ENCODE peak calls at places on chromosome 19, in six cellular contexts. One of them, this sample, is unnamed.

GRCh38 chr19:6466526-6467248 is 2.6 kb downstream of the CRB3 start:
- DNase-seq in foreskin keratinocyte: no peak
- DNase-seq in uterus: no peak
- DNase-seq in tibial artery: no peak
- DNase-seq in suprapubic skin: no peak
- DNase-seq in endodermal cell: no peak
- DNase-seq in this sample: no peak

GRCh38 chr19:41530761-41531301 is 45.1 kb upstream of the CEACAM21 start:
- DNase-seq in foreskin keratinocyte: no peak
- DNase-seq in endodermal cell: no peak
- DNase-seq in suprapubic skin: no peak
- DNase-seq in tibial artery: peak; percentile 67
- DNase-seq in uterus: no peak
- DNase-seq in this sample: no peak

GRCh38 chr19:17555929-17556813 is 722 bp downstream of the COLGALT1 start:
- DNase-seq in endodermal cell: peak; percentile 82
- DNase-seq in suprapubic skin: no peak
- DNase-seq in foreskin keratinocyte: no peak
- DNase-seq in tibial artery: peak; percentile 80
- DNase-seq in uterus: peak; percentile 55
- DNase-seq in this sample: no peak

GRCh38 chr19:28399187-28399586 is 813.8 kb downstream of the UQCRFS1 start:
- DNase-seq in suprapubic skin: no peak
- DNase-seq in endodermal cell: no peak
- DNase-seq in tibial artery: no peak
- DNase-seq in uterus: no peak
- DNase-seq in foreskin keratinocyte: no peak
- DNase-seq in this sample: no peak

GRCh38 chr19:48524728-48525127 is 13.1 kb upstream of the LMTK3 start:
- DNase-seq in endodermal cell: no peak
- DNase-seq in suprapubic skin: no peak
- DNase-seq in foreskin keratinocyte: no peak
- DNase-seq in uterus: no peak
- DNase-seq in tibial artery: no peak
- DNase-seq in this sample: no peak

GRCh38 chr19:10687518-10688288 is 13.5 kb upstream of the QTRT1 start:
- DNase-seq in tibial artery: no peak
- DNase-seq in foreskin keratinocyte: no peak
- DNase-seq in suprapubic skin: no peak
- DNase-seq in uterus: no peak
- DNase-seq in endodermal cell: no peak
- DNase-seq in this sample: no peak

GRCh38 chr19:15249912-15250634 is 17.8 kb upstream of the EPHX3 start:
- DNase-seq in endodermal cell: no peak
- DNase-seq in uterus: peak; percentile 78
- DNase-seq in suprapubic skin: no peak
- DNase-seq in tibial artery: peak; percentile 95
- DNase-seq in foreskin keratinocyte: no peak
- DNase-seq in this sample: no peak

GRCh38 chr19:11191273-11191755 is 6.0 kb downstream of the KANK2 start:
- DNase-seq in foreskin keratinocyte: no peak
- DNase-seq in tibial artery: peak; percentile 89
- DNase-seq in suprapubic skin: peak; percentile 91
- DNase-seq in endodermal cell: peak; percentile 63
- DNase-seq in uterus: peak; percentile 68
- DNase-seq in this sample: no peak

GRCh38 chr19:18007939-18008673 is at the start of gene ARRDC2:
- DNase-seq in tibial artery: peak; percentile 96
- DNase-seq in foreskin keratinocyte: peak; percentile 57
- DNase-seq in uterus: peak; percentile 88
- DNase-seq in endodermal cell: peak; percentile 96
- DNase-seq in suprapubic skin: peak; percentile 96
- DNase-seq in this sample: peak; percentile 87

GRCh38 chr19:6215701-6216235 is 64.0 kb downstream of the MLLT1 start:
- DNase-seq in endodermal cell: no peak
- DNase-seq in foreskin keratinocyte: no peak
- DNase-seq in uterus: peak; percentile 22
- DNase-seq in tibial artery: no peak
- DNase-seq in suprapubic skin: no peak
- DNase-seq in this sample: peak; percentile 45

GRCh38 chr19:51195316-51195586 is 29.6 kb upstream of the CD33 start:
- DNase-seq in tibial artery: no peak
- DNase-seq in foreskin keratinocyte: no peak
- DNase-seq in suprapubic skin: no peak
- DNase-seq in endodermal cell: no peak
- DNase-seq in uterus: no peak
- DNase-seq in this sample: no peak

GRCh38 chr19:3397266-3398022 is 31.1 kb downstream of the NFIC start:
- DNase-seq in foreskin keratinocyte: no peak
- DNase-seq in endodermal cell: peak; percentile 66
- DNase-seq in suprapubic skin: peak; percentile 80
- DNase-seq in uterus: no peak
- DNase-seq in tibial artery: no peak
- DNase-seq in this sample: no peak

GRCh38 chr19:36151144-36152051 is 849 bp downstream of the COX7A1 start:
- DNase-seq in endodermal cell: peak; percentile 71
- DNase-seq in uterus: peak; percentile 68
- DNase-seq in tibial artery: peak; percentile 90
- DNase-seq in foreskin keratinocyte: no peak
- DNase-seq in suprapubic skin: peak; percentile 85
- DNase-seq in this sample: no peak

GRCh38 chr19:11092181-11092538 is 2.9 kb downstream of the LDLR start:
- DNase-seq in uterus: no peak
- DNase-seq in foreskin keratinocyte: no peak
- DNase-seq in endodermal cell: no peak
- DNase-seq in tibial artery: no peak
- DNase-seq in suprapubic skin: no peak
- DNase-seq in this sample: no peak

GRCh38 chr19:48635966-48636858 is 967 bp downstream of the DBP start:
- DNase-seq in tibial artery: peak; percentile 83
- DNase-seq in endodermal cell: peak; percentile 62
- DNase-seq in uterus: peak; percentile 66
- DNase-seq in foreskin keratinocyte: no peak
- DNase-seq in suprapubic skin: no peak
- DNase-seq in this sample: no peak

GRCh38 chr19:8580710-8581281 is 3.6 kb upstream of the MYO1F start:
- DNase-seq in endodermal cell: peak; percentile 96
- DNase-seq in suprapubic skin: peak; percentile 89
- DNase-seq in foreskin keratinocyte: no peak
- DNase-seq in tibial artery: peak; percentile 87
- DNase-seq in uterus: peak; percentile 84
- DNase-seq in this sample: no peak

GRCh38 chr19:41626278-41626677 is 596 bp downstream of the CEACAM4 start:
- DNase-seq in tibial artery: no peak
- DNase-seq in endodermal cell: no peak
- DNase-seq in uterus: no peak
- DNase-seq in suprapubic skin: no peak
- DNase-seq in foreskin keratinocyte: no peak
- DNase-seq in this sample: no peak

GRCh38 chr19:12695997-12696365 is 450 bp downstream of the FBXW9 start:
- DNase-seq in tibial artery: no peak
- DNase-seq in suprapubic skin: no peak
- DNase-seq in foreskin keratinocyte: no peak
- DNase-seq in uterus: no peak
- DNase-seq in endodermal cell: no peak
- DNase-seq in this sample: no peak

GRCh38 chr19:51071006-51071405 is 6.1 kb upstream of the KLK13 start:
- DNase-seq in tibial artery: no peak
- DNase-seq in foreskin keratinocyte: no peak
- DNase-seq in uterus: no peak
- DNase-seq in suprapubic skin: no peak
- DNase-seq in endodermal cell: no peak
- DNase-seq in this sample: no peak

DNA sequence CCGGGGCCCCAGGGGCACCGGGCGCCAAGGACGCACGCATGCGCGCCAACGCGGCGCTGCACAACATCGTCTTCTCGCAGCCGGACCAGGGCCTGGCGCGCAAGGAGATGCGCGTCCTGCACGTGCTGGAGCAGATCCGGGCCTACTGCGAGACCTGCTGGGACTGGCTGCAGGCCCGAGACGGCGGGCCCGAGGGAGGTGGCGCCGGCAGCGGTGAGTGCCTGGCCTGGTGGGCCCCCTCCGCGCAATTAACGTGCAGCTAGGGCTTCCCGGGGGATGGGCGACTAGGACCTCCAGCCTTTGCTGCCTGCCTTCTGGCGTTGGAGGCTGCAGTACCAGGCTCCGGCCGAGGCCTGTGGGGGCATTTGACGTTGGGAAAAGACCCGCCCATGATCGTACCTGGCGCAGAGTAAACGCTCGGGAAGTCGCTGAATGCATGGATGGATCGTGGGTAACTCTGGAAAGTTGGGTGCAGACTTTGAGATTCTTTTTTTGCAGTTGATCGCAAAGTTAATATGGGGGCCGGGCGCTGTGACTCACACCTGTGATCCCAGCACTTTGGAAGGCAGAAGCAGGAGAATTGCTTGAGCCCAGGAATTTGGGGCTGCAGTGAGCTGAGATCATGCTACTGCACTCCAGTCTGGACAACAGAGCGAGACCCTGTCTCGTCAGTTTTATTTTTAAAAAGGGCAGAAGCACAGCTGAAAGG is 7.3 kb downstream of the APC2 start:
- DNase-seq in suprapubic skin: no peak
- DNase-seq in foreskin keratinocyte: no peak
- DNase-seq in uterus: no peak
- DNase-seq in endodermal cell: peak; percentile 87
- DNase-seq in tibial artery: no peak
- DNase-seq in this sample: no peak
- TF ChIP-seq CTCF in suprapubic skin: no peak
- TF ChIP-seq CTCF in foreskin keratinocyte: no peak
- TF ChIP-seq CTCF in uterus: no peak
- TF ChIP-seq CTCF in endodermal cell: peak; percentile 57
- TF ChIP-seq CTCF in tibial artery: no peak
- TF ChIP-seq CTCF in this sample: no peak

DNA sequence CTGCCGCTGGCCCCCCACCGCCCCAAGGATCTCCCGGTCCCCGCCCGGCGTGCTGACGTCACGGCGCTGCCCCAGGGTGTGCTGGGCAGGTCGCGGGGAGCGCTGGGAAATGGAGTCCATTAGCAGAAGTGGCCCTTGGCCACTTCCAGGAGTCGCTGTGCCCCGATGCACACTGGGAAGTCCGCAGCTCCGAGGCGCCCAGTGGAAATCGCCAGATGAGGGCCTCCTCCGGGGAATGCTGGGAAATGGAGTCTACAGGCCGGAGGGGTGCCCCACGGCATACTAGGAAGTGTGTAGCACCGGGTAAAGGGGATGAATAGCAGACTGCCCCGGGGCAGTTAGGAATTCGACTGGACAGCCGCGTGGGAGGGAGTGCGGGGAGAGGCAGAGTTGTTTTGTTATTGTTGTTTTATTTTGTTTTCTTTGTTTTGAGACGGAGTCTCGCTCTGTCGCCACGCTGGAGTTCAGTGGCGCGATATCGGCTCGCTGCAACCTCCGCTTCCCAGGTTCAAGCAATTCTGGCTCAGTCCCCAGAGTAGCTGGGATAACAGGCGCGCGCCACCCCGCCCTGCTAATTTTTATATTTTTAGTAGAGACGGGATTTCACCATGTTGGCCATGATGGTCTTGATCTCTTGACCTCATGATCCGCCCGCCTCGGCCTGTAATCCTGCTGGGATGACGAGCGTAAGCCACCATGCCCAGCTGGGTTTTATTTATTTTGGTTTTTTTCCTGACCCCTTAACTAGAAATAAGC is at the start of gene PPP1R12C:
- DNase-seq in foreskin keratinocyte: peak; percentile 94
- DNase-seq in tibial artery: peak; percentile 99
- DNase-seq in suprapubic skin: peak; percentile 98
- DNase-seq in endodermal cell: peak; percentile 99
- DNase-seq in uterus: peak; percentile 98
- DNase-seq in this sample: peak; percentile 98
- H3K4me1 ChIP-seq in foreskin keratinocyte: no peaks in the 10 kb centered on the region
- H3K4me1 ChIP-seq in tibial artery: peaks cover 43% of the 10 kb centered on the region
- H3K4me1 ChIP-seq in suprapubic skin: peaks cover 48% of the 10 kb centered on the region
- H3K4me1 ChIP-seq in endodermal cell: no peaks in the 10 kb centered on the region
- H3K4me1 ChIP-seq in uterus: peaks cover 13% of the 10 kb centered on the region
- H3K4me1 ChIP-seq in this sample: peaks cover 10% of the 10 kb centered on the region

GRCh38 chr19:47102561-47103135 is 10.9 kb downstream of the ZC3H4 start:
- DNase-seq in endodermal cell: no peak
- DNase-seq in tibial artery: no peak
- DNase-seq in foreskin keratinocyte: no peak
- DNase-seq in suprapubic skin: no peak
- DNase-seq in uterus: no peak
- DNase-seq in this sample: no peak
- H3K27ac ChIP-seq in endodermal cell: no peak overlapping the region
- H3K27ac ChIP-seq in tibial artery: peak overlapping the region; percentile 41
- H3K27ac ChIP-seq in foreskin keratinocyte: no peak overlapping the region
- H3K27ac ChIP-seq in suprapubic skin: no peak overlapping the region
- H3K27ac ChIP-seq in uterus: no peak overlapping the region
- H3K27ac ChIP-seq in this sample: no peak overlapping the region

DNA sequence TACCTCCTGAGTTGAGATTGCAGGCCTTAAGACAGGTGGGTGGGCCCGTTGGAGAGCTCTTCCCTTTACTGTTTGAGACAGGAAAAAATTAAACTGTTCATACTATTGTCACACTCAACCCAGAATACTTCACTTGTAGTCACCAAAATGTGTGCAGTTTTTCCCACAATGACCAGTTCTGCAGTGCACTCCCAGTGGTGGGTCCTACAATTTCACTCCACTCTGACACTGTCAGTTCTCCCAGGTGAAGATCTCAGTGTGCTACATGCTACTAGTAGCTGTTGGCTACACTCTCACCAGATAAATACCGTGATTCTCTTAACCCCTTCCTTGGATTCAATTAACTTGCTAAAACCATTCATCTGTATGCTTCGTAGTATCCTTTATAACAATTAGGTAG is 2.9 kb downstream of the ZNF665 start:
- DNase-seq in suprapubic skin: no peak
- DNase-seq in endodermal cell: no peak
- DNase-seq in foreskin keratinocyte: no peak
- DNase-seq in tibial artery: no peak
- DNase-seq in uterus: no peak
- DNase-seq in this sample: no peak
- TF ChIP-seq CTCF in suprapubic skin: no peak
- TF ChIP-seq CTCF in endodermal cell: no peak
- TF ChIP-seq CTCF in foreskin keratinocyte: no peak
- TF ChIP-seq CTCF in tibial artery: no peak
- TF ChIP-seq CTCF in uterus: no peak
- TF ChIP-seq CTCF in this sample: no peak

GRCh38 chr19:34276614-34277013 is 22.3 kb downstream of the GARRE1 start:
- DNase-seq in uterus: no peak
- DNase-seq in tibial artery: no peak
- DNase-seq in foreskin keratinocyte: no peak
- DNase-seq in endodermal cell: no peak
- DNase-seq in suprapubic skin: no peak
- DNase-seq in this sample: no peak
- H3K4me1 ChIP-seq in uterus: no peaks in the 10 kb centered on the region
- H3K4me1 ChIP-seq in tibial artery: peaks cover 58% of the 10 kb centered on the region
- H3K4me1 ChIP-seq in foreskin keratinocyte: peaks cover 7% of the 10 kb centered on the region
- H3K4me1 ChIP-seq in endodermal cell: peaks cover 11% of the 10 kb centered on the region
- H3K4me1 ChIP-seq in suprapubic skin: peaks cover 22% of the 10 kb centered on the region
- H3K4me1 ChIP-seq in this sample: peaks cover 14% of the 10 kb centered on the region

GRCh38 chr19:13953021-13953531 is 767 bp downstream of the DCAF15 start:
- DNase-seq in uterus: no peak
- DNase-seq in suprapubic skin: no peak
- DNase-seq in tibial artery: no peak
- DNase-seq in foreskin keratinocyte: peak; percentile 33
- DNase-seq in endodermal cell: peak; percentile 70
- DNase-seq in this sample: no peak
- H3K27ac ChIP-seq in uterus: peak overlapping the region; percentile 81
- H3K27ac ChIP-seq in suprapubic skin: peak overlapping the region; percentile 90
- H3K27ac ChIP-seq in tibial artery: peak overlapping the region; percentile 87
- H3K27ac ChIP-seq in foreskin keratinocyte: peak overlapping the region; percentile 31
- H3K27ac ChIP-seq in endodermal cell: no peak overlapping the region
- H3K27ac ChIP-seq in this sample: peak overlapping the region; percentile 52

This sample was measured in RWPE2.